ENCODE peak calls at places on chromosome 18, in five cellular contexts. V is fibroblast of pulmonary artery, U is MM.1S, W is dorsolateral prefrontal cortex, F is fibroblast of mammary gland. X is an unnamed sample.

GRCh38 chr18:6146309-6146661 is 251.0 kb upstream of the TMEM200C start:
- DNase-seq in V (no peak), F (no peak), U (no peak), W (no peak), X (no peak)

GRCh38 chr18:4765401-4765800 is 310.3 kb upstream of the DLGAP1 start:
- DNase-seq in U (no peak), V (no peak), F (no peak), W (no peak), X (no peak)

GRCh38 chr18:44601447-44601846 is 79.2 kb upstream of the SETBP1 start:
- DNase-seq in U (no peak), V (peak), W (no peak), F (peak), X (no peak)

GRCh38 chr18:11520536-11520935 is 88.9 kb upstream of the SLC35G4 start:
- DNase-seq in U (no peak), W (no peak), V (no peak), F (no peak), X (no peak)

GRCh38 chr18:41126541-41127235 is 828.3 kb upstream of the PIK3C3 start:
- DNase-seq in V (peak), F (peak), U (no peak), W (no peak), X (no peak)

GRCh38 chr18:2654828-2655152 is 736 bp upstream of the SMCHD1 start:
- DNase-seq in U (no peak), W (no peak), V (no peak), F (no peak), X (no peak)

GRCh38 chr18:73461038-73461779 is 593.4 kb upstream of the NETO1 start:
- DNase-seq in V (no peak), F (no peak), U (no peak), W (no peak), X (peak)

GRCh38 chr18:34783485-34783884 is 73.4 kb downstream of the DTNA start:
- DNase-seq in V (no peak), F (no peak), U (no peak), W (no peak), X (no peak)

GRCh38 chr18:46264255-46264654 is 160.1 kb downstream of the HAUS1 start:
- DNase-seq in V (peak), W (no peak), F (peak), U (no peak), X (no peak)

GRCh38 chr18:3454365-3455089 is 4.6 kb downstream of the TGIF1 start:
- DNase-seq in W (no peak), V (peak), F (peak), U (peak), X (no peak)

GRCh38 chr18:25349131-25349925 is 2.6 kb downstream of the ZNF521 start:
- DNase-seq in V (peak), U (peak), F (peak), W (peak), X (no peak)

GRCh38 chr18:9147440-9148238 is 11.1 kb downstream of the ANKRD12 start:
- DNase-seq in U (peak), W (no peak), V (peak), F (peak), X (peak)

GRCh38 chr18:59607471-59607870 is 89.8 kb downstream of the CCBE1 start:
- DNase-seq in V (no peak), W (no peak), U (no peak), F (no peak), X (no peak)

GRCh38 chr18:42275949-42276730 is 321.1 kb downstream of the PIK3C3 start:
- DNase-seq in W (no peak), U (no peak), V (no peak), F (no peak), X (no peak)

GRCh38 chr18:34809697-34810096 is 99.6 kb downstream of the DTNA start:
- DNase-seq in F (peak), W (no peak), V (peak), U (no peak), X (no peak)

GRCh38 chr18:31684279-31685096 is at the start of gene B4GALT6:
- DNase-seq in W (no peak), F (peak), V (peak), U (peak), X (no peak)

GRCh38 chr18:24051256-24051947 is 36.8 kb downstream of the TTC39C start:
- DNase-seq in V (peak), U (no peak), W (no peak), F (peak), X (no peak)

GRCh38 chr18:59357928-59358327 is 1.1 kb downstream of the LMAN1 start:
- DNase-seq in V (peak), F (peak), W (no peak), U (peak), X (no peak)

GRCh38 chr18:50662177-50662576 is 102.3 kb downstream of the MAPK4 start:
- DNase-seq in U (peak), W (no peak), F (peak), V (peak), X (no peak)

GRCh38 chr18:61892683-61893303 is at the start of gene RNF152:
- DNase-seq in U (no peak), W (peak), V (peak), F (no peak), X (no peak)

GRCh38 chr18:35024965-35025364 is 16.2 kb upstream of the MAPRE2 start:
- DNase-seq in F (peak), U (no peak), V (peak), W (no peak), X (peak)

GRCh38 chr18:34803877-34804276 is 93.8 kb downstream of the DTNA start:
- DNase-seq in V (no peak), F (no peak), W (no peak), U (no peak), X (no peak)

GRCh38 chr18:77147418-77147852 is 14.9 kb upstream of the MBP start:
- DNase-seq in U (no peak), W (no peak), F (peak), V (peak), X (no peak)

GRCh38 chr18:58597649-58598048 is 31.2 kb downstream of the ALPK2 start:
- DNase-seq in F (no peak), U (no peak), W (no peak), V (no peak), X (no peak)

GRCh38 chr18:59620381-59620780 is 76.8 kb downstream of the CCBE1 start:
- DNase-seq in W (no peak), V (no peak), U (no peak), F (no peak), X (no peak)

GRCh38 chr18:28729321-28729720 is 552.4 kb upstream of the CDH2 start:
- DNase-seq in V (peak), W (no peak), F (peak), U (no peak), X (no peak)

GRCh38 chr18:77487951-77488740 is 238.5 kb downstream of the GALR1 start:
- DNase-seq in F (no peak), V (no peak), W (no peak), U (peak), X (no peak)

GRCh38 chr18:24397131-24397693 is 412 bp downstream of the OSBPL1A start:
- DNase-seq in V (peak), U (peak), F (peak), W (peak), X (peak)

GRCh38 chr18:23992119-23992940 is 22.2 kb upstream of the TTC39C start:
- DNase-seq in F (no peak), U (no peak), W (no peak), V (no peak), X (no peak)

GRCh38 chr18:61865466-61866165 is 27.2 kb downstream of the RNF152 start:
- DNase-seq in F (no peak), U (no peak), W (no peak), V (peak), X (no peak)

GRCh38 chr18:45838302-45839070 is 13.0 kb downstream of the SIGLEC15 start:
- DNase-seq in F (no peak), U (no peak), W (no peak), V (no peak), X (no peak)

GRCh38 chr18:23526516-23527063 is 23.3 kb downstream of the RMC1 start:
- DNase-seq in U (no peak), F (no peak), W (no peak), V (no peak), X (no peak)

GRCh38 chr18:35376393-35376741 is 770 bp downstream of the ZNF396 start:
- DNase-seq in W (no peak), V (no peak), U (no peak), F (no peak), X (no peak)

GRCh38 chr18:60982296-60982695 is 350.9 kb upstream of the CDH20 start:
- DNase-seq in F (no peak), V (no peak), U (no peak), W (no peak), X (no peak)

GRCh38 chr18:4391859-4392258 is 63.2 kb downstream of the DLGAP1 start:
- DNase-seq in F (no peak), U (no peak), W (no peak), V (no peak), X (no peak)

GRCh38 chr18:25830787-25831186 is 259.6 kb downstream of the SS18 start:
- DNase-seq in U (no peak), V (peak), W (no peak), F (peak), X (no peak)

GRCh38 chr18:52136532-52136931 is 203.5 kb upstream of the DCC start:
- DNase-seq in F (no peak), W (no peak), V (no peak), U (no peak), X (no peak)

GRCh38 chr18:47265197-47265596 is 13.7 kb upstream of the SKOR2 start:
- DNase-seq in V (peak), U (no peak), F (peak), W (no peak), X (no peak)

GRCh38 chr18:58392336-58393000 is 236.4 kb downstream of the ALPK2 start:
- DNase-seq in F (peak), V (peak), W (no peak), U (no peak), X (no peak)

GRCh38 chr18:44887227-44887631 is 206.5 kb downstream of the SETBP1 start:
- DNase-seq in V (peak), W (no peak), U (peak), F (peak), X (no peak)

GRCh38 chr18:56171854-56172253 is 466.5 kb downstream of the TXNL1 start:
- DNase-seq in F (no peak), W (no peak), V (no peak), U (no peak), X (no peak)

GRCh38 chr18:56173542-56174220 is 464.7 kb downstream of the TXNL1 start:
- DNase-seq in V (no peak), F (no peak), W (no peak), U (no peak), X (no peak)

GRCh38 chr18:56175309-56175708 is 463.1 kb downstream of the TXNL1 start:
- DNase-seq in F (no peak), W (no peak), U (no peak), V (no peak), X (no peak)

GRCh38 chr18:56172527-56172926 is 465.9 kb downstream of the TXNL1 start:
- DNase-seq in W (no peak), V (no peak), F (no peak), U (no peak), X (no peak)

GRCh38 chr18:56176750-56177149 is 461.6 kb downstream of the TXNL1 start:
- DNase-seq in V (no peak), U (no peak), W (no peak), F (no peak), X (no peak)
- TF ChIP-seq CTCF in V (no peak), U (no peak), W (no peak), F (no peak), X (no peak)

DNA sequence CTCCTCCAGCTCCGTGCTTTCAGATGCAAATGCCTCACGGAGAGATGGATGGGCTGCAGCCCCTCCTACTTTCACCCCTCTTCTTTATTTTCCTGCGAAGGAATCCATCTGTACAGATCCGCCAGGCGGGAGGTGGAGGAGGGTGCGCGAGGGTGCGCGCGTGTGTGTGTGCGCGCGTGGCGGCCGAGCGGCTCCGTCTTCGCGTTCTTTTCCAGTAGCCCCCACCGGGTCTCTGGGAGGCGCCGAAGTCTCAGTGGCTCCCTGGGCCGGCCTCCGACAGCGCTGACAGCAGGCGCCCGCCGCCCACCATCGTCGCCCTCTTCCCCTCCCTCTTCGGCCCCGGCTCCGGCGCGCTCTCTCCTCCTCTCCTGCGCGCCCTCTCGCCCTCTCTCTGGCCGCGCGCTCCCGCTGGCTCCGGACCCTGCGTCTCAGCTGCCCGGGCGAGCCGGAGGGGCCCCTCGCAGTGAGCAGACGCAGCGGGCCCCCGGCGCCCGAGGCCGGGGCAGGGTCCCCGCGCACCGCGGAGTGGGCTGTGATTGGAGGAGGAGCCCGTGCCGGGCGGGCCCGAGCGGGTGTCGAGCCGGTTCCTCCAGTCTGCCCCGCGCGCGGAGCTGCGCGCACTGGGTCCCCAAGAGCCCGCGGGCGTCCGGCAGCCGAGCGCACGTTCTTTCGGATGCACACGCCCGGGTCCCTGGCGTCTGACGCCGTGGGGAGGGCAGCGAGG is at the start of gene CDH7:
- DNase-seq in U (no peak), V (no peak), W (no peak), F (no peak), X (no peak)
- H3K4me3 ChIP-seq in U (no peak), V (no peak), W (peak), F (no peak), X (peak)

GRCh38 chr18:74896390-74896991 is 298.8 kb downstream of the ZNF407 start:
- DNase-seq in U (peak), W (no peak), F (peak), V (peak), X (peak)
- TF ChIP-seq CTCF in U (peak), W (peak), F (peak), V (no peak), X (peak)

GRCh38 chr18:79963658-79964329 is 649 bp upstream of the HSBP1L1 start:
- DNase-seq in F (no peak), U (no peak), V (no peak), W (no peak), X (no peak)
- H3K4me3 ChIP-seq in F (peak), U (peak), V (peak), W (peak), X (peak)

DNA sequence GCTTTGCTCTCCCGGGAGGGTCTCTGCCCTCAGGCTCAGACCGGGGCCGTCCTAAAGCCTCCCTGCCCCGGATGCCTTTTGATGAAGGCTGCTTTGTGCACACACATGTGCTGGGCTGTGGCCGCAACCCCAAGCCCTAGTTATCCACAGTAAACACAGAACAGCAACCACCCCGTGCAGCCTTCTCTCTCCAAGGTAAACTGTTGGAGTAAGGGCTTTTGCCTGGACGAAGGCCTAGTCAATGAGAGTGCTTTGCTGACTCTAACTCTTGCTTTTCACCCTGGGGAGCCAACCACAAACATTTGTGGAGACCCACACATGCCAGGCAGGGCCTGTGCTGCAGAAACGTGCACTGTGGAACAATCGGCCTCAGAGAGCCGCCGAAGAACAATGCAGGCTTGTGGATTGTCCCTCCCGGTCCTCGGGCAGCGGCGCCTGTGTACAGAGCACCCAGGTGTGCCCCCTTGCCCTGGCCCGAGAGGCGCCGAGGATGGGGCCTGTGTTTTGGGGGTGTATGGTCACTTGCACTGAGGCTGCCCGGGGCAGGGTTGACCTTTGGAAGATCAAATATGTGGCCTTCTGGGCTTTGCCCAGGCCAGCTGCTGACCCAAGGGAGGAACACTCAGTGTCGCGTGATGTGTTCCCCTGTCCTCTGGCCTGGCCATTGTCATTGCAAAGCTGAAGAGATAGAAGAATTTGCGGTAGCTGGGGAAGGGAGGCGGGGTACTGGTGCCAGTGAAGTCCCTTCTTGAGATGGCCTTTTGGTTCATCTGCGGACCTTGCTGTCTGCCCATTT is 37.0 kb downstream of the CTIF start:
- DNase-seq in W (peak), V (no peak), U (no peak), F (no peak), X (no peak)
- TF ChIP-seq CTCF in W (no peak), V (no peak), U (no peak), F (no peak), X (no peak)

GRCh38 chr18:40088130-40088529 is 1866.9 kb upstream of the PIK3C3 start:
- DNase-seq in U (no peak), F (peak), W (no peak), V (peak), X (no peak)
- H3K4me3 ChIP-seq in U (no peak), F (peak), W (no peak), V (peak), X (no peak)

GRCh38 chr18:7273301-7273911 is 42.5 kb downstream of the LRRC30 start:
- DNase-seq in V (peak), W (no peak), F (peak), U (no peak), X (no peak)

GRCh38 chr18:7269903-7270302 is 39.0 kb downstream of the LRRC30 start:
- DNase-seq in F (no peak), W (no peak), V (no peak), U (no peak), X (no peak)

DNA sequence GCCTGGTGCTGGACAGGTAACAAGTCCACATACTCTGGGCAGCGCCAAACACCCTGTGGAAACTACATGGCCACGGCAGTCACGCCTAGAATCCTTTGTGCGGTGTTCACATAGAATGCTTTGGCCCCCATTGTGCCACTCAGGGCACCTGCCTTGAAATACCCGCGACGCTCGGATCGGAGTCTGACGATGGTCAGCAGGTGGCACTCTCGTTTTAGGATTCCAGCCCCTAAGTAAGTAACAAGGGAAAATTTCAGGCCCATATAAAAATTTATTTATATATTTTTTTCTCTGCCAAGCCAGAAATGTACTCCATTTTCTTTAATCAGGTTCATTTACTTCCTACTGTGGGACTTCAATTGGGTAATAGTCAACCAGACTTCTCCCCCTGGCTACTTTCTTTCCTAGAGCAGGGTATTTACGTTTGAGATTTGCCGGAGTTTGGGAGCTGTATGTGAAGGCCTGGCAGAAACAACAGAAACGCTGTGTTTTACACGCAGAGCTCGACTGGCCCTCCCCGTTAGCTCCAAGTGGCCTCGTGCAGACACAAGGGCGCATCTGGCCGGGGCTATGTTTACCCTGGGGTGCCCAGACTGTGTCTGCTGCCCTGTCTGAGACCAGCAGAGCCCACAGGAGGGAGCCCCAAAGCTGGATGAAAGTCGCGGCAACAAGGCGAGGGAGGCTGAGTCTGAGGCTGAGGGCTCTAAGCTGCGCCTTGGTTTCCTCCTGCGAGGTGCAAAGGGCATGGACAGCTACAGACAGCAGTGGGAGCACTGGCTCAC is 41.6 kb downstream of the LRRC30 start:
- DNase-seq in W (peak), F (peak), U (peak), V (peak), X (peak)
- TF ChIP-seq CTCF in W (peak), F (peak), U (peak), V (peak), X (peak)

DNA sequence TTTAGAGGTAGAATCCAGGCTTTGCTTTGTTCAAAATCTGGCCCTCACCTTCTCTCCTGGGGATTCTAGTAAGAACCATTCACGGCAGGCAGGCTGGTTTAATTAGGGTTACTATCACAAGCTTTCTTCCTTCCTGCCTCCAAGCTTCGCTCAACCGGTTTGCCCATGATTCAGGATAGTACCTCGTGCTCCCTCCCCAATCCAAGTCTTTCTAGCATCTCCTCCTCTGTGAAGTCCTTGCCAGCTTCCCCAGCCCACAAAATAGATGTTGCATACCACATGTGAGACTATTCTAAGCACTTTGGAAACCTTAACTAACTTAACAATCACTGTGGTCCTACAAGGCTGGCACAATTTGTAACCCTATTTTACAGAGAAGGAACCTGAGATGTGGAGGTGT is 135.1 kb downstream of the SOCS6 start:
- DNase-seq in F (peak), V (no peak), W (no peak), U (no peak), X (peak)
- H3K4me3 ChIP-seq in F (no peak), V (no peak), W (no peak), U (no peak), X (no peak)